ENCODE peak calls at places on chromosomes 7 and 10, in six cellular contexts. Q is BE2C, S is brain microvascular endothelial cell, F is lung, H is GM13977, T is foreskin fibroblast. A is an unnamed sample.

GRCh38 chr10:111498560-111498959 is 421.7 kb downstream of the ADRA2A start:
- DNase-seq in Q (no peak), S (no peak), F (no peak), T (no peak), H (no peak), A (no peak)

GRCh38 chr10:17835688-17836087 is 26.5 kb downstream of the MRC1 start:
- DNase-seq in H (no peak), S (peak; percentile 88), Q (peak; percentile 17), T (peak; percentile 84), F (no peak), A (peak; percentile 90)

GRCh38 chr7:25968205-25968993 is 183.6 kb upstream of the NFE2L3 start:
- DNase-seq in H (peak; percentile 52), F (no peak), S (no peak), T (no peak), Q (no peak), A (no peak)

GRCh38 chr10:52644678-52645434 is 127.7 kb downstream of the MBL2 start:
- DNase-seq in T (no peak), Q (peak; percentile 60), S (peak; percentile 49), F (peak; percentile 41), H (peak; percentile 19), A (peak; percentile 63)

GRCh38 chr10:11758527-11759236 is 16.5 kb downstream of the ECHDC3 start:
- DNase-seq in T (no peak), S (no peak), H (no peak), Q (no peak), F (no peak), A (peak; percentile 91)

GRCh38 chr7:1385809-1386622 is 73.3 kb downstream of the MICALL2 start:
- DNase-seq in T (no peak), F (no peak), H (no peak), Q (no peak), S (no peak), A (no peak)

GRCh38 chr7:110326966-110327365 is 764.0 kb upstream of the LRRN3 start:
- DNase-seq in S (no peak), Q (no peak), F (no peak), T (no peak), H (no peak), A (no peak)

GRCh38 chr10:103493911-103494877 is 689 bp downstream of the NEURL1 start:
- DNase-seq in Q (no peak), H (peak; percentile 55), F (no peak), S (no peak), T (no peak), A (no peak)

GRCh38 chr10:33334839-33335549 is 527 bp upstream of the NRP1 start:
- DNase-seq in T (peak; percentile 90), F (peak; percentile 69), H (peak; percentile 57), Q (peak; percentile 86), S (peak; percentile 84), A (peak; percentile 87)

GRCh38 chr7:48868916-48869315 is 55.4 kb upstream of the CDC14C start:
- DNase-seq in H (no peak), T (no peak), S (no peak), Q (no peak), F (no peak), A (no peak)

GRCh38 chr7:1343551-1343950 is 110.9 kb downstream of the UNCX start:
- DNase-seq in Q (no peak), T (no peak), S (no peak), F (no peak), H (no peak), A (no peak)

GRCh38 chr7:92095424-92095823 is 38.9 kb downstream of the CYP51A1 start:
- DNase-seq in F (no peak), T (no peak), H (no peak), S (no peak), Q (no peak), A (no peak)

GRCh38 chr7:110960811-110961210 is 130.1 kb upstream of the LRRN3 start:
- DNase-seq in S (peak; percentile 20), H (no peak), Q (no peak), F (no peak), T (no peak), A (no peak)

GRCh38 chr7:51238981-51239495 is 77.6 kb downstream of the COBL start:
- DNase-seq in F (no peak), H (no peak), T (no peak), Q (no peak), S (no peak), A (no peak)

GRCh38 chr10:89163265-89163995 is 43.7 kb downstream of the CH25H start:
- DNase-seq in T (peak; percentile 42), H (peak; percentile 64), F (peak; percentile 43), Q (no peak), S (no peak), A (peak; percentile 91)

GRCh38 chr10:5588603-5589002 is 63.8 kb downstream of the CALML3 start:
- DNase-seq in T (no peak), H (no peak), Q (no peak), F (no peak), S (no peak), A (no peak)

GRCh38 chr10:125265579-125265955 is 105.2 kb upstream of the CTBP2 start:
- DNase-seq in Q (no peak), H (no peak), S (no peak), T (no peak), F (no peak), A (no peak)

GRCh38 chr7:123665157-123665556 is 9.5 kb downstream of the LMOD2 start:
- DNase-seq in Q (no peak), H (no peak), T (no peak), F (no peak), S (no peak), A (peak; percentile 9)

GRCh38 chr7:30285067-30285530 is 702 bp downstream of the ZNRF2 start:
- DNase-seq in H (peak; percentile 43), T (peak; percentile 18), Q (peak; percentile 46), F (no peak), S (no peak), A (peak; percentile 37)

GRCh38 chr10:11563936-11564335 is 47.5 kb downstream of the USP6NL start:
- DNase-seq in H (no peak), Q (no peak), T (no peak), F (no peak), S (no peak), A (peak; percentile 17)

GRCh38 chr7:44505595-44505994 is 15.1 kb upstream of the NUDCD3 start:
- DNase-seq in Q (no peak), S (no peak), H (no peak), F (no peak), T (no peak), A (no peak)

GRCh38 chr7:48424731-48425130 is 253.5 kb downstream of the ABCA13 start:
- DNase-seq in Q (no peak), H (peak; percentile 14), S (peak; percentile 13), F (no peak), T (no peak), A (peak; percentile 67)

GRCh38 chr7:99379043-99379577 is 4.6 kb downstream of the ARPC1B start:
- DNase-seq in T (peak; percentile 96), S (peak; percentile 85), F (peak; percentile 80), Q (no peak), H (peak; percentile 65), A (peak; percentile 93)

GRCh38 chr10:110209399-110209925 is 2.1 kb downstream of the MXI1 start:
- DNase-seq in S (peak; percentile 69), H (peak; percentile 54), T (peak; percentile 71), F (peak; percentile 43), Q (peak; percentile 81), A (peak; percentile 90)

GRCh38 chr10:116912162-116912561 is 62.9 kb downstream of the ENO4 start:
- DNase-seq in H (no peak), S (no peak), Q (no peak), F (no peak), T (no peak), A (no peak)

GRCh38 chr10:72509206-72509799 is 116.6 kb downstream of the MICU1 start:
- DNase-seq in Q (no peak), T (no peak), H (no peak), F (no peak), S (no peak), A (peak; percentile 24)

GRCh38 chr10:122325235-122325634 is 49.3 kb upstream of the PLEKHA1 start:
- DNase-seq in H (no peak), T (no peak), Q (no peak), F (no peak), S (no peak), A (no peak)

GRCh38 chr10:4067552-4068254 is 282.7 kb upstream of the KLF6 start:
- DNase-seq in T (no peak), Q (no peak), F (no peak), H (peak; percentile 9), S (no peak), A (no peak)

GRCh38 chr7:54788664-54789063 is 29.7 kb upstream of the SEC61G start:
- DNase-seq in T (peak; percentile 84), H (peak; percentile 70), F (no peak), Q (peak; percentile 78), S (peak; percentile 87), A (peak; percentile 93)

GRCh38 chr7:132239422-132239994 is 336.8 kb downstream of the PLXNA4 start:
- DNase-seq in H (no peak), T (no peak), S (no peak), Q (no peak), F (no peak), A (peak; percentile 68)
- TF ChIP-seq CTCF in H (no peak), T (no peak), S (no peak), Q (no peak), F (no peak), A (no peak)

GRCh38 chr7:66800591-66800990 is 60.1 kb downstream of the RABGEF1 start:
- DNase-seq in H (no peak), Q (no peak), S (no peak), T (no peak), F (no peak), A (no peak)

GRCh38 chr7:66807736-66808135 is 67.2 kb downstream of the RABGEF1 start:
- DNase-seq in T (no peak), F (no peak), H (no peak), Q (no peak), S (no peak), A (no peak)

DNA sequence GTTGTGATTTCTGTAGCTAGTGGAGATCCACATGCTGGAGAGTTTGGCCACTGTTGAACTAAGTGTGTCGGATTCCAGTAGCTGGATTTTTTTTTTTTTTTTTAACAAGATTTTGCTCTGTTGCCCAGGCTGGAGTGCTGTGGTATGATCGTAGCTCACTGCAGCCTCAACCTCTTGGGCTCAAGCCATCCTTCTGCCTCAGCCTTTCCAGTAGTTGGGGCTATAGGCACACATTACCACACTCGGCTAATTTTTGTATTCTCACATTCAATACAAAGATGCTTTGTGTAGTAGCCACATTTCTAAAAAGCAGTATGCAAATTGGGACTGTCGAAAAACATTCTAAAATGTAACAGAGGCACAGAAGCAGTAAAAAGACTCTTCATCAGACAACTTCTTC is 63.5 kb downstream of the RABGEF1 start:
- DNase-seq in F (no peak), S (no peak), T (no peak), Q (no peak), H (no peak), A (no peak)
- TF ChIP-seq CTCF in F (no peak), S (peak; percentile 4), T (no peak), Q (no peak), H (no peak), A (no peak)

GRCh38 chr10:21314234-21314633 is 211.2 kb downstream of the SKIDA1 start:
- DNase-seq in Q (no peak), F (no peak), S (no peak), H (no peak), T (no peak), A (no peak)
- TF ChIP-seq CTCF in Q (no peak), F (no peak), S (no peak), H (no peak), T (no peak), A (no peak)

DNA sequence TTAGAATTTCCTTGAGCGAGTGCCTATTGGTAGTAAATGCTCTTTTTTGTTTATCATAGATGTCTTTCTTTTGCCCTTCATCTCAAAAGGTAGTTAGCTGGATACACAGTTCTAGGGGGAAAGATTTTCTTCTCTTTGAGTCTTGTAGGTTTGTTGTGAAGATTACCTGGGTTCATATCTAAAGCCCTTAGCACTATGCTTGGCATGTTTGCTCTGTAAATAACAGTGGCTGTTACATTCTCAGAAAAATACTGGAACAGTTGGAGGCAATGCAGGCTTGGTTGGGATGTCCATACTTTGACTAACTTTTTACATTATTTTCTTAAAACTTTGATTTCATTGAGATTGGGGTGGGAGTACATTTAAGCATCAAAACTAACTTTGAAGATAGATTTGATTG is 144.0 kb downstream of the AUTS2 start:
- DNase-seq in Q (no peak), S (no peak), F (no peak), T (no peak), H (no peak), A (no peak)
- TF ChIP-seq CTCF in Q (no peak), S (no peak), F (no peak), T (no peak), H (no peak), A (no peak)